ENCODE peak calls at places on chromosome 20, in six cellular contexts. V is HepG2, Z is A549, C is H1, Q is K562, L is endothelial cell of umbilical vein. K is an unnamed sample.

GRCh38 chr20:41293269-41294037 is 24.1 kb downstream of the ZHX3 start:
- DNase-seq in V (no peak), Z (no peak), C (no peak), Q (no peak), L (no peak), K (no peak)

GRCh38 chr20:62377064-62377461 is 9.8 kb upstream of the RPS21 start:
- DNase-seq in V (no peak), Z (no peak), C (no peak), Q (no peak), L (no peak), K (no peak)

GRCh38 chr20:46013826-46014516 is 5.3 kb downstream of the MMP9 start:
- DNase-seq in V (peak; percentile 47), Z (peak; percentile 68), C (no peak), Q (peak; percentile 79), L (peak; percentile 31), K (peak; percentile 91)

GRCh38 chr20:3843490-3843889 is 3.1 kb upstream of the MAVS start:
- DNase-seq in V (peak; percentile 69), Z (peak; percentile 87), C (no peak), Q (peak; percentile 84), L (no peak), K (no peak)

GRCh38 chr20:3461191-3461874 is 9.5 kb upstream of the ATRN start:
- DNase-seq in V (no peak), Z (no peak), C (no peak), Q (no peak), L (no peak), K (peak; percentile 51)

GRCh38 chr20:24961384-24962181 is 12.5 kb downstream of the CST7 start:
- DNase-seq in V (no peak), Z (no peak), C (no peak), Q (no peak), L (no peak), K (no peak)

GRCh38 chr20:13139459-13140150 is 81.5 kb upstream of the ISM1 start:
- DNase-seq in V (no peak), Z (no peak), C (no peak), Q (no peak), L (no peak), K (no peak)

GRCh38 chr20:23454816-23455215 is 2.1 kb upstream of the CST11 start:
- DNase-seq in V (no peak), Z (no peak), C (no peak), Q (no peak), L (no peak), K (no peak)

GRCh38 chr20:46348972-46349741 is 40.9 kb upstream of the CDH22 start:
- DNase-seq in V (peak; percentile 46), Z (peak; percentile 67), C (no peak), Q (peak; percentile 81), L (peak; percentile 48), K (peak; percentile 81)

GRCh38 chr20:38219006-38219950 is 41.3 kb downstream of the KIAA1755 start:
- DNase-seq in V (no peak), Z (no peak), C (no peak), Q (no peak), L (no peak), K (no peak)

GRCh38 chr20:48051810-48052491 is 266.7 kb upstream of the SULF2 start:
- DNase-seq in V (no peak), Z (peak; percentile 28), C (no peak), Q (no peak), L (peak; percentile 82), K (no peak)

GRCh38 chr20:46914789-46915359 is 20.2 kb downstream of the EYA2 start:
- DNase-seq in V (no peak), Z (no peak), C (no peak), Q (no peak), L (no peak), K (no peak)

GRCh38 chr20:61355096-61355495 is 103.0 kb downstream of the CDH4 start:
- DNase-seq in V (no peak), Z (no peak), C (no peak), Q (no peak), L (no peak), K (no peak)

GRCh38 chr20:62837790-62838458 is 21.1 kb downstream of the COL9A3 start:
- DNase-seq in V (peak; percentile 68), Z (no peak), C (no peak), Q (no peak), L (no peak), K (no peak)

GRCh38 chr20:41738584-41739193 is 120.5 kb upstream of the CHD6 start:
- DNase-seq in V (peak; percentile 49), Z (peak; percentile 29), C (no peak), Q (peak; percentile 61), L (peak; percentile 38), K (peak; percentile 71)

GRCh38 chr20:49823152-49823847 is 10.7 kb downstream of the SLC9A8 start:
- DNase-seq in V (no peak), Z (no peak), C (no peak), Q (no peak), L (no peak), K (no peak)

GRCh38 chr20:14444106-14444505 is 106.7 kb upstream of the FLRT3 start:
- DNase-seq in V (no peak), Z (no peak), C (no peak), Q (no peak), L (no peak), K (no peak)

GRCh38 chr20:33187491-33187890 is 19.5 kb downstream of the BPIFA2 start:
- DNase-seq in V (no peak), Z (no peak), C (no peak), Q (no peak), L (no peak), K (no peak)

GRCh38 chr20:63128367-63128766 is 87.6 kb downstream of the YTHDF1 start:
- DNase-seq in V (no peak), Z (no peak), C (no peak), Q (no peak), L (no peak), K (peak; percentile 10)

GRCh38 chr20:45998337-45998736 is 10.4 kb upstream of the MMP9 start:
- DNase-seq in V (no peak), Z (no peak), C (no peak), Q (no peak), L (no peak), K (no peak)

DNA sequence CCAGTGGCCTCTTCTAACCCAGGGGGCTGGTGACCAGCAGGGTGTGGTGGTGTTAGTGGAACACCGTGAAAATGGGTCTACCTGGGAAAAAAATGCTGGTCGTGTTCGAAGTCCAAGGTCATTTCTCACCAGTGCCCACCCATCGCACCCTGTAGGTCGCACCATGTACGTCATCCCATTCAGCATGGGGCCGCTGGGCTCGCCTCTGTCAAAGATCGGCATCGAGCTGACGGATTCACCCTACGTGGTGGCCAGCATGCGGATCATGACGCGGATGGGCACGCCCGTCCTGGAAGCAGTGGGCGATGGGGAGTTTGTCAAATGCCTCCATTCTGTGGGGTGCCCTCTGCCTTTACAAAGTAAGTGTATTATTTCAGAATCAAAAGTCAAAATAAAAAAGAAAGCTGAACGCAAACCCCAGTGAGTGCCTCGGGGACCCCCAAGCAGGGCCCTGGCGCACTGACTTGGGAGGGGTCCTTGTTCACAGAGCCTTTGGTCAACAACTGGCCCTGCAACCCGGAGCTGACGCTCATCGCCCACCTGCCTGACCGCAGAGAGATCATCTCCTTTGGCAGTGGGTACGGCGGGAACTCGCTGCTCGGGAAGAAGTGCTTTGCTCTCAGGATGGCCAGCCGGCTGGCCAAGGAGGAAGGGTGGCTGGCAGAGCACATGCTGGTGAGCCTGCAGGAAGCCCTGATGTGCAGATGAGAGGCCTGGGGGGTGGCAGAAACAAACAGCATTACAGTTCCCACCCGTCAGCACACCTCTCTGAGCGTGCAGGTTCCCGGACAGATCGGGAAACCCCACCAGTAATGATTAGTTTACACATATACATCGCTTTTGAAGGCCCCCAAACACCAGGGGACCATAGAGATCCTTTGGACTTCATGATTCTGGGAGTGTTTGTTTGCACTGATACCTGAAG is 1.9 kb downstream of the PCK1 start:
- DNase-seq in V (no peak), Z (no peak), C (no peak), Q (no peak), L (no peak), K (no peak)
- TF ChIP-seq JUN in V (no peak), Z (no peak), C (no peak), Q (no peak), L (no peak), K (no peak)

GRCh38 chr20:53386186-53386681 is 207.4 kb downstream of the ZNF217 start:
- DNase-seq in V (no peak), Z (no peak), C (no peak), Q (no peak), L (no peak), K (no peak)

GRCh38 chr20:53384392-53384791 is 209.2 kb downstream of the ZNF217 start:
- DNase-seq in V (no peak), Z (no peak), C (no peak), Q (no peak), L (no peak), K (no peak)

GRCh38 chr20:53390780-53391179 is 202.9 kb downstream of the ZNF217 start:
- DNase-seq in V (no peak), Z (no peak), C (no peak), Q (no peak), L (no peak), K (no peak)

GRCh38 chr20:53389516-53389915 is 204.1 kb downstream of the ZNF217 start:
- DNase-seq in V (no peak), Z (no peak), C (no peak), Q (no peak), L (no peak), K (no peak)

DNA sequence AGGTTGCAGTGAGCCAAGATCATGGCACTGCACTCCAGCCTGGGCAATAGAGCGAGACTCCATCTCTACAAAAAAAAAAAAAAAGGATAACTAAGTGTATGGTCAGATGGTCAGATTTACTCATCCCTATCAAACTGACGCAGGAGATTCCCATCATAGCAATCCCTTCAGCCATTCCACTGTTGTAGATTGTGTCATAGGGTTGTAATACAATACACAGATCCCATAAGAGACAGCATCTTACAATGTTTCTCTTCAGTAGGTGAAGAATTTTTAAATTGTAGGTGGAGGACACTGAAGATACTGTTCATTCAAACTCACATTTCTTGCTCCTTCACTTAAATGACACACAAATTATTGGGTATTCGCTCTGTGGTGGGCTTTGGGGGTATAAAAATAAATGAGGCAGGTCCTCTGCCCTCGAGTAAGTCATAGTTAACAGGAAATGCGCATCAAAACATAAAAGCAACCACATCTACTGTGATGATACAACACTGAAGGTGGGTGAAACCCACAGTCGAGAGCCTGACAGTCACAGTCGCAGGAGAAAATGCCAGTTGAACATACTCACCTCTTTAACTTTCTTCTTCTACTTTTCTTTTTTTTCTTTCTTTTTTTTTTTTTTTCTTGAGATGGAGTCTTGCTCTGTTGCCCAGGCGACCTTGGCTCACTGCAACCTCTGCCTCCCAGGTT is 205.5 kb downstream of the ZNF217 start:
- DNase-seq in V (no peak), Z (no peak), C (no peak), Q (no peak), L (no peak), K (no peak)
- TF ChIP-seq JUN in V (no peak), Z (no peak), C (no peak), Q (no peak), L (no peak), K (no peak)

GRCh38 chr20:11391591-11391990 is 526.1 kb upstream of the BTBD3 start:
- DNase-seq in V (no peak), Z (no peak), C (no peak), Q (no peak), L (no peak), K (no peak)
- TF ChIP-seq JUN in V (no peak), Z (no peak), C (no peak), Q (no peak), L (no peak), K (no peak)

DNA sequence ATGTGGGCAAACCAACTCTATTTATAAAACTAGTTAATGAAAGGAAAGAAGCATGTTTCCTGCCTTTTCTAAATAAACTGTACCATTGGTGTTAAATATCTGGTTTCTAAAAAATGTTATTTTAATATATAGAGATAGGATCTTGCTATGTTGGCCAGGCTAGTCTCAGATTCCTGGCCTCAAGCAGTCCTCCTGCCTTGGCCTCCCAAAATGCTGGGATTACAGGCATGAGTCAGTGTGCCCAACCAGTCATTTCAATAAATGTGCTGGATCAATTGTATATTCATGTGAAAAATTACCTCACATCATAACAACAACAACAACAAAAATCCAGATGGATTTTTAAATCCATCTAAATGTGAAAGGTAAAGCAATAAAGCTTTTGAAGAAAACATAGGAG is 80.3 kb downstream of the CDS2 start:
- DNase-seq in V (no peak), Z (no peak), C (no peak), Q (no peak), L (no peak), K (no peak)
- TF ChIP-seq JUN in V (no peak), Z (no peak), C (no peak), Q (no peak), L (no peak), K (no peak)